ENCODE peak calls at places on chromosomes 5 and 9, in four cellular contexts. D is astrocyte of the cerebellum, C is thoracic aorta, L is A549. W is an unnamed sample.
A peak's percentile ranks its signal among the peaks of the same experiment; 100 is the strongest.

GRCh38 chr5:72149742-72150141 is 42.5 kb downstream of the MAP1B start:
- DNase-seq in D (no peak), C (no peak), L (no peak), W (no peak)

GRCh38 chr5:76801803-76802195 is 17.0 kb upstream of the F2RL1 start:
- DNase-seq in D (no peak), C (no peak), L (peak; percentile 69), W (no peak)

GRCh38 chr5:134840811-134841210 is 5.0 kb upstream of the C5orf24 start:
- DNase-seq in D (no peak), C (no peak), L (no peak), W (peak; percentile 31)

GRCh38 chr5:143893638-143894037 is 81.7 kb downstream of the HMHB1 start:
- DNase-seq in D (no peak), C (no peak), L (no peak), W (no peak)

GRCh38 chr5:31976161-31976560 is 198.0 kb downstream of the GOLPH3 start:
- DNase-seq in D (no peak), C (no peak), L (no peak), W (no peak)

GRCh38 chr5:163867324-163867723 is 361.9 kb downstream of the MAT2B start:
- DNase-seq in D (no peak), C (no peak), L (no peak), W (no peak)

GRCh38 chr9:80561526-80561925 is 989.8 kb downstream of the TLE4 start:
- DNase-seq in D (no peak), C (no peak), L (no peak), W (no peak)

GRCh38 chr5:57346336-57346735 is 136.3 kb downstream of the ACTBL2 start:
- DNase-seq in D (no peak), C (no peak), L (no peak), W (no peak)

GRCh38 chr9:127976498-127976897 is 4.3 kb downstream of the EEIG1 start:
- DNase-seq in D (no peak), C (no peak), L (no peak), W (no peak)

GRCh38 chr5:37900692-37901091 is 60.9 kb upstream of the GDNF start:
- DNase-seq in D (no peak), C (no peak), L (peak; percentile 29), W (no peak)

GRCh38 chr9:3433754-3434153 is 92.0 kb downstream of the RFX3 start:
- DNase-seq in D (no peak), C (no peak), L (no peak), W (no peak)

GRCh38 chr9:27194401-27195091 is 85.5 kb downstream of the TEK start:
- DNase-seq in D (peak; percentile 18), C (no peak), L (peak; percentile 9), W (no peak)

GRCh38 chr5:96768708-96769251 is 39.0 kb downstream of the ERAP1 start:
- DNase-seq in D (no peak), C (no peak), L (no peak), W (no peak)

GRCh38 chr5:126674145-126674544 is 73.4 kb downstream of the PHAX start:
- DNase-seq in D (no peak), C (no peak), L (no peak), W (no peak)

GRCh38 chr9:99167120-99167519 is 54.6 kb downstream of the ALG2 start:
- DNase-seq in D (no peak), C (no peak), L (no peak), W (no peak)

GRCh38 chr9:124011460-124012301 is at the start of gene LHX2:
- DNase-seq in D (no peak), C (no peak), L (peak; percentile 95), W (peak; percentile 89)

GRCh38 chr5:78547731-78548189 is 100.8 kb downstream of the LHFPL2 start:
- DNase-seq in D (peak; percentile 61), C (peak; percentile 82), L (no peak), W (no peak)

GRCh38 chr9:129177791-129178578 is at the start of gene IER5L:
- DNase-seq in D (peak; percentile 89), C (peak; percentile 85), L (peak; percentile 95), W (peak; percentile 77)

GRCh38 chr9:14316574-14317304 is 2.8 kb upstream of the NFIB start:
- DNase-seq in D (no peak), C (no peak), L (no peak), W (no peak)

GRCh38 chr5:40395241-40395640 is 284.5 kb upstream of the PTGER4 start:
- DNase-seq in D (no peak), C (no peak), L (no peak), W (no peak)

GRCh38 chr9:23229764-23230434 is 596.1 kb downstream of the ELAVL2 start:
- DNase-seq in D (no peak), C (no peak), L (no peak), W (no peak)

GRCh38 chr5:134143964-134144941 is 29.8 kb downstream of the TCF7 start:
- DNase-seq in D (no peak), C (no peak), L (no peak), W (no peak)

GRCh38 chr9:133600747-133601146 is 8.4 kb downstream of the FAM163B start:
- DNase-seq in D (no peak), C (no peak), L (no peak), W (no peak)

GRCh38 chr9:35490155-35490909 is 421 bp downstream of the RUSC2 start:
- DNase-seq in D (no peak), C (no peak), L (no peak), W (no peak)

GRCh38 chr5:112779531-112779930 is 41.8 kb downstream of the APC start:
- DNase-seq in D (no peak), C (no peak), L (no peak), W (no peak)

GRCh38 chr5:172403822-172404221 is 50.5 kb downstream of the SH3PXD2B start:
- DNase-seq in D (no peak), C (no peak), L (no peak), W (no peak)

GRCh38 chr5:10668697-10669096 is 92.3 kb downstream of the DAP start:
- DNase-seq in D (no peak), C (no peak), L (no peak), W (no peak)

GRCh38 chr5:68285857-68286611 is 70.5 kb downstream of the PIK3R1 start:
- DNase-seq in D (peak; percentile 49), C (no peak), L (peak; percentile 61), W (no peak)

GRCh38 chr5:68287631-68287975 is 72.0 kb downstream of the PIK3R1 start:
- DNase-seq in D (no peak), C (no peak), L (no peak), W (no peak)

GRCh38 chr5:68285075-68285827 is 69.7 kb downstream of the PIK3R1 start:
- DNase-seq in D (no peak), C (no peak), L (no peak), W (no peak)

GRCh38 chr5:68287976-68288755 is 72.6 kb downstream of the PIK3R1 start:
- DNase-seq in D (no peak), C (peak; percentile 26), L (peak; percentile 32), W (no peak)

GRCh38 chr5:68286612-68286912 is 71.0 kb downstream of the PIK3R1 start:
- DNase-seq in D (no peak), C (no peak), L (no peak), W (no peak)
- TF ChIP-seq CTCF in D (no peak), C (no peak), L (no peak), W (no peak)

DNA sequence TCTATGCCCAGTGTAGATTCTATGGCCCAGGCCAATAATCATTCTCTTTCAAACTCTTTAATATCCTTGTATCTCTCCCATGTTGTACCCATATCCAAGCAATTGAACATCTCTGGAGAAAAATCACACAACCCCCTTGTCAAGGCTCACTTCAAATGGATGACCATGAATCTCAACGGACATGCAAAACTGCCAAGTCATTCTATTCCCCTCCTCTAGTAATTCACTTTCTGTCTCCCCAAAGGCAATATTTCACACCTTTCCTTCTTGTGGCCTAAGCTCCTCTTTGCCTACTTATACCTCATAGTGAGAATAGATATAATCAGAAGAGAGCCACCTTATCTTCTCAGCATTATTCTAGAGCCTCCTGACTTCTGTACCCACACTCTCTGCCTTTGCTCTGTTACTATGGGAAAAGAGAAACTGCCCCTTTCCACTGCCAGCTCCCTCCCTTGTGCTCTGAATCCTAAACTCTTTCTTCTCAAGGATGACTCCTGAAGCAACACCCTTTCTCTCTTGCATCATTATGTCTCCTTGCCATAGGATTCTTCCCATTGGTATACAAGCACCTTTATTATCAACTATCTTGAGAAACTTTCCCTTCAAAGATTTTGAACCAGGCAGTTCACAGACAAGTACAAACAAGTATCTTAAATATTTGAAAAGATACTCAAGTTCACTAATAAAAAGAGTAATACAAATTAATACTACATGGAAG is 66.1 kb downstream of the RPS23 start:
- DNase-seq in D (no peak), C (no peak), L (no peak), W (no peak)
- H3K4me3 ChIP-seq in D (no peak overlapping the region), C (no peak overlapping the region), L (no peak overlapping the region), W (no peak overlapping the region)

GRCh38 chr5:122547219-122547618 is 227.7 kb upstream of the SNX2 start:
- DNase-seq in D (no peak), C (no peak), L (no peak), W (no peak)
- TF ChIP-seq CTCF in D (no peak), C (no peak), L (no peak), W (no peak)

DNA sequence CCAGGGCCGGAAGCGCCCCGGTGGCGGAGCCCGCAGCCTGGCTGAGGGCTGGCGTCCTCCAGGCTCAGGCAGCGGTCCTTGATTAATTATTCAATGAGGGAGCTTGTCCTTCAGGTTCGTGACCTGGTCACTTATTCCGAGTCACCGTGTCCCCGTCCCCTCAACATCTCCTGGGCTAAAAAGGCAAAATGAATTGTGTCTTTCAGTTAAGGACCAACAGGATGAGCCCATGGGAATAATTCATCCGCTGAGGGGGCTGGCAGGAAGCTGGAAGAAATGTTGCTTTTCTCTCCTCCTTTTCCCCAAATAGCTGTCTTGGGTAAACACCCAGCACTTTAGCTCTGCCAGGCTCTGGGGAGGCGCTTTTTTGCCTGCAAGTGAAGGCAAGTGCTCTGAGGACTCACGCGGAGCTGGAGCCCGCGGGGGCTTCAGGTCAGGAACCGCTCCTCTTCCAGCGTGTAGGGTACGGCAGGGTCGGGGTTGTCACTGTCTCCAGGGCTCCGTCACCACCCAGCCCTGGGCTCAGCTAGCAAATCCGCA is 13.1 kb downstream of the KCNT1 start:
- DNase-seq in D (no peak), C (no peak), L (no peak), W (no peak)
- H3K4me3 ChIP-seq in D (no peak overlapping the region), C (no peak overlapping the region), L (no peak overlapping the region), W (no peak overlapping the region)